ENCODE peak calls at places on chromosome 19, in seven cellular contexts. T, M, V, G, N, C and F are unnamed samples.

GRCh38 chr19:7883796-7884570 is 4.3 kb upstream of the LRRC8E start:
- DNase-seq in T (no peak), M (no peak), V (no peak), G (peak; percentile 79), N (no peak), C (no peak), F (no peak)

GRCh38 chr19:50969413-50969760 is at the start of gene KLK6:
- DNase-seq in T (no peak), M (no peak), V (no peak), G (no peak), N (peak; percentile 41), C (no peak), F (no peak)

GRCh38 chr19:37997911-37998344 is 90.9 kb downstream of the SIPA1L3 start:
- DNase-seq in T (no peak), M (no peak), V (peak; percentile 88), G (peak; percentile 92), N (no peak), C (no peak), F (no peak)

GRCh38 chr19:29831686-29832085 is 19.9 kb downstream of the CCNE1 start:
- DNase-seq in T (no peak), M (no peak), V (no peak), G (no peak), N (no peak), C (no peak), F (no peak)

GRCh38 chr19:1399079-1399478 is 2.3 kb downstream of the GAMT start:
- DNase-seq in T (no peak), M (no peak), V (no peak), G (no peak), N (no peak), C (no peak), F (no peak)

GRCh38 chr19:10452726-10453620 is 32.6 kb downstream of the PDE4A start:
- DNase-seq in T (no peak), M (no peak), V (no peak), G (no peak), N (no peak), C (no peak), F (no peak)

GRCh38 chr19:6239871-6240676 is 39.7 kb downstream of the MLLT1 start:
- DNase-seq in T (no peak), M (no peak), V (no peak), G (no peak), N (no peak), C (peak; percentile 14), F (no peak)

GRCh38 chr19:33417751-33418150 is 44.2 kb downstream of the CEBPG start:
- DNase-seq in T (no peak), M (no peak), V (no peak), G (no peak), N (no peak), C (no peak), F (no peak)

GRCh38 chr19:23116802-23117571 is at the start of gene ZNF730:
- DNase-seq in T (no peak), M (peak; percentile 37), V (peak; percentile 38), G (peak; percentile 67), N (peak; percentile 97), C (peak; percentile 38), F (peak; percentile 84)

GRCh38 chr19:40745402-40745780 is 4.9 kb downstream of the ACTMAP start:
- DNase-seq in T (no peak), M (no peak), V (no peak), G (peak; percentile 61), N (no peak), C (no peak), F (no peak)

GRCh38 chr19:47357788-47358680 is 8.9 kb downstream of the DHX34 start:
- DNase-seq in T (no peak), M (no peak), V (no peak), G (no peak), N (peak; percentile 64), C (no peak), F (no peak)

GRCh38 chr19:39084732-39085080 is 538 bp downstream of the ACP7 start:
- DNase-seq in T (no peak), M (no peak), V (no peak), G (no peak), N (no peak), C (no peak), F (no peak)

GRCh38 chr19:873084-874019 is 13.9 kb downstream of the CFD start:
- DNase-seq in T (no peak), M (no peak), V (no peak), G (peak; percentile 72), N (peak; percentile 87), C (no peak), F (no peak)

GRCh38 chr19:57363734-57364181 is 407 bp downstream of the TRAPPC2B start:
- DNase-seq in T (no peak), M (no peak), V (no peak), G (peak; percentile 6), N (no peak), C (no peak), F (no peak)

GRCh38 chr19:38707512-38708114 is 36.7 kb downstream of the CAPN12 start:
- DNase-seq in T (peak; percentile 94), M (peak; percentile 76), V (no peak), G (no peak), N (no peak), C (peak; percentile 92), F (no peak)

GRCh38 chr19:798415-799075 is 1.3 kb downstream of the PTBP1 start:
- DNase-seq in T (no peak), M (no peak), V (no peak), G (no peak), N (no peak), C (no peak), F (no peak)

GRCh38 chr19:33825556-33825955 is 28.9 kb downstream of the KCTD15 start:
- DNase-seq in T (no peak), M (no peak), V (no peak), G (no peak), N (no peak), C (no peak), F (no peak)

GRCh38 chr19:8148410-8149231 is 771 bp downstream of the FBN3 start:
- DNase-seq in T (no peak), M (no peak), V (no peak), G (no peak), N (peak; percentile 94), C (no peak), F (no peak)

GRCh38 chr19:7665076-7665475 is 3.8 kb upstream of the RETN start:
- DNase-seq in T (no peak), M (no peak), V (no peak), G (peak; percentile 54), N (no peak), C (no peak), F (no peak)

GRCh38 chr19:28468701-28469459 is 744.1 kb downstream of the UQCRFS1 start:
- DNase-seq in T (no peak), M (no peak), V (no peak), G (peak; percentile 49), N (peak; percentile 73), C (no peak), F (peak; percentile 29)

DNA sequence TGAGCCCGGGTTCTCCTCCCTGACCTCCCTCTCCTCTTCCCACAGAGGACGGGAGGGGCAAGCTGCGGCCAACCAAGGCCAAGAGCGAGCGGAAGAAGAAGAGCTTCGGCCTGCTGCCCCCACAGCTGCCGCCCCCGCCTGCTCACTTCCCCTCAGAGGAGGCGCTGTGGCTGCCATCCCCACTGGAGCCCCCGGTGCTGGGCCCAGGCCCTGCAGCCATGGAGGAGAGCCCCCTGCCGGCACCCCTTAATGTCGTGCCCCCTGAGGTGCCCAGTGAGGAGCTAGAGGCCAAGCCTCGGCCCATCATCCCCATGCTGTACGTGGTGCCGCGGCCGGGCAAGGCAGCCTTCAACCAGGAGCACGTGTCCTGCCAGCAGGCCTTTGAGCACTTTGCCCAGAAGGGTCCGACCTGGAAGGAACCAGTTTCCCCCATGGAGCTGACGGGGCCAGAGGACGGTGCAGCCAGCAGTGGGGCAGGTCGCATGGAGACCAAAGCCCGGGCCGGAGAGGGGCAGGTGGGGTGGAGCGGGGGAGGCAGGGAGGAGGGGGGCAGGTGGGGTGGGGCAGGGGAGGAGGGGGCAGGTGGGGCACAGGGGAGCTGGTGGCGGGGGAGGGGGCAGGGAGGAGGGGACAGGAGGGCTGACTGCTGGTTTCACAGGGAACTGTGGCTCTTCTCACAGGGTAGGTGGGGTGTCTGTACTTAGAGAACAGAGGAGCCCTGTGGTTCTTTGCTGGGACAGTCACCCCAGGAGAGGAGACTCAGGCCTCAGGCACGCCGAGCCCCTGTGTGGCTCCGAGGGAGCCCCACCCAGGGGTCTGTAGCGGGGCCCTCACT is 162.3 kb downstream of the KDM4B start:
- DNase-seq in T (no peak), M (no peak), V (no peak), G (no peak), N (no peak), C (no peak), F (no peak)
- TF ChIP-seq CTCF in T (no peak), M (no peak), V (no peak), G (no peak), N (peak; percentile 30), C (no peak), F (no peak)

DNA sequence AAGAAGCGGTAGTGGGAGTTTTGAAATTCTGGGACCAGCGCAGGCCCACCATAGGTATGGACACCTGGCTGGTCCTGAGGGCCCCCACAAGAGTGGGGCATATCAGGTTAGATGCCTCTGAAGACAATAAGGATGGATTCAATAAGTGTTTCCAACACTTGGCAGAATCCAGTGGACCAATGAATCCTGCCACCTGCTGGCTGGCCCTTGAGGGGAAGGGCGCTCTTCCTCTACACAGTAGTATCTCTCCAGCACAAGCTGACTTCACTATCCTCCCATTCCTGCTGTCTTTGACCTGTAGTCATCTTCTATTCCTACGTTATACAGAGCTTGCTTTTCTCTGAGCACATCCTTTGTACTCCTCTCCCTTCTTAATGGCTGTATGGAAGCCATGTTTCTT is 199.7 kb upstream of the TSHZ3 start:
- DNase-seq in T (no peak), M (peak; percentile 37), V (no peak), G (peak; percentile 50), N (peak; percentile 46), C (no peak), F (no peak)
- TF ChIP-seq CTCF in T (no peak), M (peak; percentile 21), V (peak; percentile 23), G (peak; percentile 75), N (peak; percentile 77), C (peak; percentile 49), F (peak; percentile 22)

GRCh38 chr19:12676928-12677327 is 4.8 kb downstream of the DHPS start:
- DNase-seq in T (no peak), M (no peak), V (no peak), G (no peak), N (no peak), C (no peak), F (no peak)
- TF ChIP-seq CTCF in T (no peak), M (no peak), V (no peak), G (no peak), N (no peak), C (no peak), F (no peak)

GRCh38 chr19:17385878-17386611 is 8.0 kb downstream of the CCDC194 start:
- DNase-seq in T (peak; percentile 65), M (peak; percentile 72), V (no peak), G (peak; percentile 23), N (peak; percentile 89), C (peak; percentile 66), F (peak; percentile 53)
- TF ChIP-seq CTCF in T (peak; percentile 91), M (peak; percentile 73), V (peak; percentile 96), G (peak; percentile 92), N (peak; percentile 95), C (peak; percentile 90), F (peak; percentile 93)